ENCODE peak calls at places on chromosomes 3 and 15, in four cellular contexts. D, W, R and B are unnamed samples.

GRCh38 chr3:58065700-58066167 is 57.5 kb downstream of the FLNB start:
- DNase-seq in W (no peak), D (no peak), R (no peak), B (no peak)

GRCh38 chr15:43911235-43911661 is 84.4 kb downstream of the WDR76 start:
- DNase-seq in D (peak), R (peak), W (no peak), B (no peak)

GRCh38 chr3:97712919-97713318 is 51.6 kb upstream of the ARL6 start:
- DNase-seq in R (no peak), D (no peak), W (no peak), B (no peak)

GRCh38 chr3:13712682-13713180 is 163.8 kb downstream of the FBLN2 start:
- DNase-seq in R (no peak), W (peak), D (no peak), B (no peak)

GRCh38 chr3:132164469-132165092 is 129.8 kb upstream of the CPNE4 start:
- DNase-seq in D (peak), R (peak), W (no peak), B (no peak)

GRCh38 chr15:22831473-22831872 is 7.0 kb upstream of the NIPA2 start:
- DNase-seq in W (no peak), R (peak), D (peak), B (no peak)

GRCh38 chr3:53219897-53220483 is 35.8 kb downstream of the TKT start:
- DNase-seq in R (peak), D (peak), W (peak), B (peak)

GRCh38 chr3:79521221-79521848 is 246.5 kb downstream of the ROBO1 start:
- DNase-seq in D (peak), R (peak), W (no peak), B (peak)

GRCh38 chr15:70715840-70716510 is 47.4 kb downstream of the UACA start:
- DNase-seq in R (peak), D (peak), W (no peak), B (no peak)

GRCh38 chr3:12190221-12190807 is 31.6 kb upstream of the TIMP4 start:
- DNase-seq in D (no peak), R (no peak), W (no peak), B (no peak)

GRCh38 chr15:22961661-22962221 is 18.4 kb downstream of the CYFIP1 start:
- DNase-seq in W (no peak), D (no peak), R (no peak), B (no peak)

GRCh38 chr3:40086890-40087884 is 222.3 kb upstream of the EIF1B start:
- DNase-seq in R (peak), D (peak), W (no peak), B (no peak)

GRCh38 chr15:47792231-47792630 is 74.9 kb downstream of the SEMA6D start:
- DNase-seq in D (no peak), W (no peak), R (no peak), B (no peak)

GRCh38 chr15:62453356-62453755 is 288.3 kb upstream of the C2CD4B start:
- DNase-seq in D (peak), W (no peak), R (no peak), B (no peak)

GRCh38 chr3:69807674-69808073 is 68.4 kb downstream of the MITF start:
- DNase-seq in R (no peak), W (no peak), D (no peak), B (no peak)